ENCODE peak calls at places on chromosomes 11 and 22, in seven cellular contexts. One of them, this sample, is unnamed.

GRCh38 chr11:66011239-66011784 is 496 bp upstream of the CST6 start:
- DNase-seq in H9: peak; percentile 71
- DNase-seq in H1: no peak
- DNase-seq in IMR-90: peak; percentile 53
- DNase-seq in neuronal stem cell: no peak
- DNase-seq in trophoblast cell: peak; percentile 98
- DNase-seq in mesenchymal stem cell: peak; percentile 61
- DNase-seq in this sample: peak; percentile 95

GRCh38 chr11:113833151-113833550 is 42.2 kb downstream of the USP28 start:
- DNase-seq in mesenchymal stem cell: no peak
- DNase-seq in IMR-90: no peak
- DNase-seq in trophoblast cell: no peak
- DNase-seq in H1: no peak
- DNase-seq in neuronal stem cell: no peak
- DNase-seq in H9: no peak
- DNase-seq in this sample: no peak

GRCh38 chr22:32328306-32329201 is 29.1 kb upstream of the RFPL3 start:
- DNase-seq in neuronal stem cell: no peak
- DNase-seq in IMR-90: no peak
- DNase-seq in H9: no peak
- DNase-seq in mesenchymal stem cell: no peak
- DNase-seq in H1: peak; percentile 36
- DNase-seq in trophoblast cell: no peak
- DNase-seq in this sample: no peak

GRCh38 chr22:50301581-50301991 is 5.9 kb downstream of the PLXNB2 start:
- DNase-seq in neuronal stem cell: no peak
- DNase-seq in mesenchymal stem cell: no peak
- DNase-seq in H9: no peak
- DNase-seq in H1: no peak
- DNase-seq in trophoblast cell: no peak
- DNase-seq in IMR-90: no peak
- DNase-seq in this sample: no peak

GRCh38 chr22:49570032-49570848 is 257.4 kb downstream of the BRD1 start:
- DNase-seq in H9: peak; percentile 21
- DNase-seq in neuronal stem cell: no peak
- DNase-seq in IMR-90: no peak
- DNase-seq in mesenchymal stem cell: no peak
- DNase-seq in H1: peak; percentile 44
- DNase-seq in trophoblast cell: no peak
- DNase-seq in this sample: no peak

GRCh38 chr22:38748487-38749136 is 7.2 kb downstream of the SUN2 start:
- DNase-seq in neuronal stem cell: no peak
- DNase-seq in IMR-90: no peak
- DNase-seq in H1: no peak
- DNase-seq in trophoblast cell: no peak
- DNase-seq in H9: no peak
- DNase-seq in mesenchymal stem cell: no peak
- DNase-seq in this sample: no peak

GRCh38 chr22:38570841-38571364 is 920 bp upstream of the DMC1 start:
- DNase-seq in H9: peak; percentile 60
- DNase-seq in mesenchymal stem cell: peak; percentile 48
- DNase-seq in neuronal stem cell: peak; percentile 14
- DNase-seq in H1: no peak
- DNase-seq in IMR-90: peak; percentile 17
- DNase-seq in trophoblast cell: no peak
- DNase-seq in this sample: no peak

GRCh38 chr11:8886332-8886731 is 24.7 kb upstream of the AKIP1 start:
- DNase-seq in trophoblast cell: no peak
- DNase-seq in mesenchymal stem cell: peak; percentile 29
- DNase-seq in IMR-90: peak; percentile 45
- DNase-seq in neuronal stem cell: no peak
- DNase-seq in H1: no peak
- DNase-seq in H9: no peak
- DNase-seq in this sample: no peak

GRCh38 chr11:106091480-106092123 is 14.1 kb downstream of the AASDHPPT start:
- DNase-seq in mesenchymal stem cell: peak; percentile 84
- DNase-seq in neuronal stem cell: no peak
- DNase-seq in H9: no peak
- DNase-seq in H1: no peak
- DNase-seq in IMR-90: peak; percentile 88
- DNase-seq in trophoblast cell: no peak
- DNase-seq in this sample: no peak

GRCh38 chr11:73810637-73811036 is 23.0 kb downstream of the MRPL48 start:
- DNase-seq in neuronal stem cell: no peak
- DNase-seq in trophoblast cell: no peak
- DNase-seq in mesenchymal stem cell: peak; percentile 28
- DNase-seq in H1: no peak
- DNase-seq in H9: no peak
- DNase-seq in IMR-90: peak; percentile 58
- DNase-seq in this sample: no peak

GRCh38 chr22:39135092-39135896 is 17.2 kb downstream of the CBX7 start:
- DNase-seq in H9: peak; percentile 90
- DNase-seq in mesenchymal stem cell: peak; percentile 57
- DNase-seq in H1: peak; percentile 90
- DNase-seq in IMR-90: no peak
- DNase-seq in trophoblast cell: peak; percentile 10
- DNase-seq in neuronal stem cell: no peak
- DNase-seq in this sample: peak; percentile 79

GRCh38 chr11:19316434-19316833 is 75.7 kb upstream of the E2F8 start:
- DNase-seq in IMR-90: no peak
- DNase-seq in neuronal stem cell: no peak
- DNase-seq in mesenchymal stem cell: no peak
- DNase-seq in H9: no peak
- DNase-seq in trophoblast cell: no peak
- DNase-seq in H1: no peak
- DNase-seq in this sample: no peak

GRCh38 chr22:46829140-46829891 is 66.9 kb downstream of the TBC1D22A start:
- DNase-seq in neuronal stem cell: no peak
- DNase-seq in mesenchymal stem cell: peak; percentile 77
- DNase-seq in trophoblast cell: no peak
- DNase-seq in IMR-90: peak; percentile 94
- DNase-seq in H1: peak; percentile 16
- DNase-seq in H9: no peak
- DNase-seq in this sample: peak; percentile 54

GRCh38 chr22:29225422-29226090 is 19.9 kb downstream of the EMID1 start:
- DNase-seq in neuronal stem cell: no peak
- DNase-seq in IMR-90: peak; percentile 42
- DNase-seq in H1: no peak
- DNase-seq in mesenchymal stem cell: peak; percentile 73
- DNase-seq in trophoblast cell: no peak
- DNase-seq in H9: no peak
- DNase-seq in this sample: no peak

GRCh38 chr22:44109417-44109816 is 71.3 kb upstream of the PARVG start:
- DNase-seq in H9: no peak
- DNase-seq in trophoblast cell: no peak
- DNase-seq in mesenchymal stem cell: no peak
- DNase-seq in H1: no peak
- DNase-seq in neuronal stem cell: no peak
- DNase-seq in IMR-90: no peak
- DNase-seq in this sample: no peak

GRCh38 chr11:130220311-130221030 is 60.9 kb downstream of the ST14 start:
- DNase-seq in H9: no peak
- DNase-seq in mesenchymal stem cell: no peak
- DNase-seq in trophoblast cell: no peak
- DNase-seq in IMR-90: no peak
- DNase-seq in neuronal stem cell: no peak
- DNase-seq in H1: peak; percentile 47
- DNase-seq in this sample: no peak

GRCh38 chr11:61978703-61979661 is 11.5 kb upstream of the FTH1 start:
- DNase-seq in trophoblast cell: peak; percentile 21
- DNase-seq in mesenchymal stem cell: no peak
- DNase-seq in IMR-90: no peak
- DNase-seq in neuronal stem cell: no peak
- DNase-seq in H9: no peak
- DNase-seq in H1: no peak
- DNase-seq in this sample: no peak

GRCh38 chr11:118924591-118925585 is 838 bp downstream of the BCL9L start:
- DNase-seq in IMR-90: peak; percentile 33
- DNase-seq in H1: peak; percentile 83
- DNase-seq in H9: peak; percentile 71
- DNase-seq in neuronal stem cell: no peak
- DNase-seq in mesenchymal stem cell: peak; percentile 60
- DNase-seq in trophoblast cell: no peak
- DNase-seq in this sample: peak; percentile 78

GRCh38 chr22:27990879-27991278 is 71.8 kb upstream of the PITPNB start:
- DNase-seq in mesenchymal stem cell: peak; percentile 49
- DNase-seq in H1: peak; percentile 83
- DNase-seq in neuronal stem cell: peak; percentile 21
- DNase-seq in H9: peak; percentile 89
- DNase-seq in IMR-90: peak; percentile 8
- DNase-seq in trophoblast cell: peak; percentile 55
- DNase-seq in this sample: peak; percentile 92

GRCh38 chr11:57639321-57640067 is 10.2 kb downstream of the YPEL4 start:
- DNase-seq in mesenchymal stem cell: peak; percentile 81
- DNase-seq in neuronal stem cell: peak; percentile 98
- DNase-seq in H1: peak; percentile 97
- DNase-seq in trophoblast cell: no peak
- DNase-seq in IMR-90: peak; percentile 57
- DNase-seq in H9: peak; percentile 100
- DNase-seq in this sample: peak; percentile 100

GRCh38 chr11:61888043-61888442 is 3.3 kb downstream of the FADS3 start:
- DNase-seq in H1: no peak
- DNase-seq in neuronal stem cell: no peak
- DNase-seq in H9: no peak
- DNase-seq in mesenchymal stem cell: peak; percentile 90
- DNase-seq in IMR-90: peak; percentile 90
- DNase-seq in trophoblast cell: peak; percentile 95
- DNase-seq in this sample: peak; percentile 57

GRCh38 chr11:121300313-121300971 is 7.9 kb downstream of the SC5D start:
- DNase-seq in H9: no peak
- DNase-seq in mesenchymal stem cell: peak; percentile 31
- DNase-seq in neuronal stem cell: no peak
- DNase-seq in IMR-90: no peak
- DNase-seq in trophoblast cell: no peak
- DNase-seq in H1: no peak
- DNase-seq in this sample: no peak

GRCh38 chr11:107916671-107917241 is 11.5 kb upstream of the RAB39A start:
- DNase-seq in mesenchymal stem cell: no peak
- DNase-seq in IMR-90: no peak
- DNase-seq in trophoblast cell: no peak
- DNase-seq in H9: peak; percentile 77
- DNase-seq in H1: no peak
- DNase-seq in neuronal stem cell: no peak
- DNase-seq in this sample: no peak

GRCh38 chr22:25702046-25702445 is 39.9 kb upstream of the MYO18B start:
- DNase-seq in H9: no peak
- DNase-seq in trophoblast cell: no peak
- DNase-seq in neuronal stem cell: no peak
- DNase-seq in H1: no peak
- DNase-seq in IMR-90: peak; percentile 29
- DNase-seq in mesenchymal stem cell: peak; percentile 32
- DNase-seq in this sample: no peak

GRCh38 chr11:10375280-10376048 is 70.6 kb downstream of the ADM start:
- DNase-seq in H9: no peak
- DNase-seq in trophoblast cell: no peak
- DNase-seq in H1: peak; percentile 22
- DNase-seq in neuronal stem cell: no peak
- DNase-seq in IMR-90: peak; percentile 95
- DNase-seq in mesenchymal stem cell: no peak
- DNase-seq in this sample: peak; percentile 30

GRCh38 chr11:16012125-16012751 is 344.1 kb downstream of the SOX6 start:
- DNase-seq in neuronal stem cell: no peak
- DNase-seq in IMR-90: peak; percentile 6
- DNase-seq in trophoblast cell: no peak
- DNase-seq in mesenchymal stem cell: peak; percentile 40
- DNase-seq in H9: no peak
- DNase-seq in H1: no peak
- DNase-seq in this sample: no peak
- H3K23ac ChIP-seq in neuronal stem cell: no peak overlapping the region
- H3K23ac ChIP-seq in IMR-90: peak overlapping the region; percentile 11
- H3K23ac ChIP-seq in trophoblast cell: no peak overlapping the region
- H3K23ac ChIP-seq in mesenchymal stem cell: no peak overlapping the region
- H3K23ac ChIP-seq in H9: no peak overlapping the region
- H3K23ac ChIP-seq in H1: no peak overlapping the region
- H3K23ac ChIP-seq in this sample: no peak overlapping the region

GRCh38 chr22:45207981-45208664 is 32.6 kb downstream of the KIAA0930 start:
- DNase-seq in mesenchymal stem cell: peak; percentile 50
- DNase-seq in IMR-90: peak; percentile 95
- DNase-seq in H1: no peak
- DNase-seq in H9: peak; percentile 25
- DNase-seq in trophoblast cell: peak; percentile 55
- DNase-seq in neuronal stem cell: no peak
- DNase-seq in this sample: no peak
- H3K23ac ChIP-seq in mesenchymal stem cell: no peak overlapping the region
- H3K23ac ChIP-seq in IMR-90: peak overlapping the region; percentile 21
- H3K23ac ChIP-seq in H1: no peak overlapping the region
- H3K23ac ChIP-seq in H9: no peak overlapping the region
- H3K23ac ChIP-seq in trophoblast cell: no peak overlapping the region
- H3K23ac ChIP-seq in neuronal stem cell: peak overlapping the region; percentile 65
- H3K23ac ChIP-seq in this sample: no peak overlapping the region

DNA sequence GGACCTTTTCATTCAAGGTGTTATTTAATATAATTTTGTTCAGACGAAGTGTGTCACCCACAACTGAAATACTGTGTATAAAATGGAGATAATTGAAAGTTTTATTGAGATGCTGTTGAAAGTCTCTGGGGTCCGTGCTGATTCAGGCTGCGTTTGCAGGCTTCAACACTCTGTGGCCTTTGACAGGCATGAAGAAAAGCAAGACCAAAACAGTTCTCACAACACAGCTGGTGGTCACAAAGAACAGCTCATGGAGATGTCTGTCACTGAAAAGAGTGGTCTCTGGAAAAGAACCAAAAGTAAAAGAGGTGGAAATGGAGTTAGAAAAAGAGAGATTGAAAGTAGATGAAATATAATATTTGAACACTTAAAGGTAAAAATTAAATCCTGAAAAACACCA is 9.8 kb upstream of the MPPED2 start:
- DNase-seq in IMR-90: no peak
- DNase-seq in neuronal stem cell: no peak
- DNase-seq in H1: no peak
- DNase-seq in H9: no peak
- DNase-seq in trophoblast cell: no peak
- DNase-seq in mesenchymal stem cell: no peak
- DNase-seq in this sample: peak; percentile 28
- H3K23ac ChIP-seq in IMR-90: no peak overlapping the region
- H3K23ac ChIP-seq in neuronal stem cell: no peak overlapping the region
- H3K23ac ChIP-seq in H1: no peak overlapping the region
- H3K23ac ChIP-seq in H9: no peak overlapping the region
- H3K23ac ChIP-seq in trophoblast cell: no peak overlapping the region
- H3K23ac ChIP-seq in mesenchymal stem cell: no peak overlapping the region
- H3K23ac ChIP-seq in this sample: no peak overlapping the region

DNA sequence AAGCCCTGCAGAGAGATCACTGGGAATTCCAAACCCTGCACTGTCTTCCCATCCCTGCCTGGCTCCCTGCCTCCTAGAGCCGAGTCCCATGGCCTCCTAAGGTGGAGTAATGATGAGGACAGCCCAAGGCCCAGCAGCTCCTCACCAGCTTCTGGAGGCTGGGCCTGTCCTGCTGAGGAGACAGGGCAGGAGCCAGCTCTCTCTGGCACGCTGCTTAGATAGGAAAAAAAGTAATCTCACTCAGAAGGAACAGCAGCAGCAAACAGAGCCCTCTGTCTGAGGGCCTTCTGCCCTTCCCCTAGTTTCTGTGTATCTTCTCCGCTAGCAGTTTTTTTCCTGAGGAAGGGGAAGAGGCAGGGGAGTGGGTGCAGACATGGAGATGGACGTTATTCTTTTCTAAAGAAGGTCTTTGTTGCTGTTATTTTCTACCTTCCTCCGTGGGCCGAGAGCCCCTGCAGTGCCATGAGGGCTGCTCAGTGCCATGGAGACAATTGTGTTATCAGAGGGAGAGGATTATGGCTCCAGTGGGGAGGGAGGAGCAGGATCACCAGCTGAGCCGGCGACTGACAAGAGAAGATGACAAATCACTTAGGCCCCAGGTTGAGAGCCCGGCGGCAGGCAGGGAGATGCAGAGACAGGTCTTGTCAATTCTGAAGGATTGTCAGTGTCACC is 315.3 kb downstream of the BUD13 start:
- DNase-seq in neuronal stem cell: peak; percentile 41
- DNase-seq in trophoblast cell: no peak
- DNase-seq in IMR-90: no peak
- DNase-seq in H9: no peak
- DNase-seq in H1: no peak
- DNase-seq in mesenchymal stem cell: no peak
- DNase-seq in this sample: peak; percentile 93
- H3K23ac ChIP-seq in neuronal stem cell: no peak overlapping the region
- H3K23ac ChIP-seq in trophoblast cell: no peak overlapping the region
- H3K23ac ChIP-seq in IMR-90: no peak overlapping the region
- H3K23ac ChIP-seq in H9: no peak overlapping the region
- H3K23ac ChIP-seq in H1: no peak overlapping the region
- H3K23ac ChIP-seq in mesenchymal stem cell: no peak overlapping the region
- H3K23ac ChIP-seq in this sample: peak overlapping the region; percentile 30

This sample was measured in mesendoderm.